ENCODE peak calls at places on chromosome 3, in nine cellular contexts. U is H1; Y is stomach; B is foreskin fibroblast; L is A549; H is breast epithelium; J is CD8-positive, alpha-beta T cell; W is AG04450; A is ovary. P is an unnamed sample.

GRCh38 chr3:186417791-186418190 is 55.8 kb upstream of the DGKG start:
- DNase-seq in U (peak; percentile 10), Y (no peak), B (peak; percentile 90), L (peak; percentile 57), H (no peak), J (no peak), W (peak; percentile 29), A (no peak), P (peak; percentile 97)

GRCh38 chr3:108091498-108092259 is 848 bp upstream of the CD47 start:
- DNase-seq in U (peak; percentile 67), Y (peak; percentile 43), B (no peak), L (no peak), H (no peak), J (no peak), W (no peak), A (no peak), P (no peak)

GRCh38 chr3:147191795-147192385 is 214.5 kb downstream of the ZIC4 start:
- DNase-seq in U (peak; percentile 67), Y (no peak), B (peak; percentile 79), L (peak; percentile 73), H (no peak), J (no peak), W (peak; percentile 61), A (no peak), P (peak; percentile 80)

GRCh38 chr3:53254810-53255359 is 937 bp downstream of the TKT start:
- DNase-seq in U (peak; percentile 72), Y (peak; percentile 81), B (peak; percentile 86), L (no peak), H (peak; percentile 65), J (peak; percentile 28), W (no peak), A (peak; percentile 70), P (peak; percentile 51)

GRCh38 chr3:112365636-112366035 is 32.7 kb downstream of the CD200 start:
- DNase-seq in U (no peak), Y (no peak), B (no peak), L (no peak), H (no peak), J (no peak), W (no peak), A (no peak), P (no peak)

GRCh38 chr3:42473083-42473932 is 29.1 kb upstream of the VIPR1 start:
- DNase-seq in U (no peak), Y (peak; percentile 74), B (peak; percentile 65), L (no peak), H (no peak), J (no peak), W (no peak), A (no peak), P (peak; percentile 22)

GRCh38 chr3:99647081-99647480 is 8.7 kb downstream of the COL8A1 start:
- DNase-seq in U (no peak), Y (no peak), B (no peak), L (no peak), H (no peak), J (no peak), W (no peak), A (no peak), P (peak; percentile 71)

GRCh38 chr3:60000311-60001105 is 950.7 kb upstream of the CFAP20DC start:
- DNase-seq in U (no peak), Y (no peak), B (no peak), L (no peak), H (no peak), J (no peak), W (no peak), A (no peak), P (no peak)

GRCh38 chr3:130925628-130926027 is 31.7 kb downstream of the ATP2C1 start:
- DNase-seq in U (no peak), Y (no peak), B (peak; percentile 47), L (peak; percentile 28), H (no peak), J (no peak), W (no peak), A (no peak), P (peak; percentile 50)

GRCh38 chr3:30819067-30819798 is 75.2 kb downstream of the GADL1 start:
- DNase-seq in U (no peak), Y (no peak), B (no peak), L (no peak), H (no peak), J (no peak), W (no peak), A (no peak), P (no peak)

GRCh38 chr3:51721062-51721745 is 14.3 kb downstream of the GRM2 start:
- DNase-seq in U (no peak), Y (no peak), B (no peak), L (no peak), H (no peak), J (no peak), W (no peak), A (no peak), P (no peak)

GRCh38 chr3:179421500-179421899 is 29.8 kb downstream of the GNB4 start:
- DNase-seq in U (no peak), Y (no peak), B (peak; percentile 68), L (peak; percentile 11), H (no peak), J (no peak), W (peak; percentile 3), A (no peak), P (peak; percentile 50)

GRCh38 chr3:188272481-188273372 is 118.8 kb downstream of the LPP start:
- DNase-seq in U (no peak), Y (no peak), B (peak; percentile 92), L (peak; percentile 63), H (no peak), J (no peak), W (peak; percentile 70), A (no peak), P (peak; percentile 96)

GRCh38 chr3:126947429-126947828 is 35.5 kb upstream of the PLXNA1 start:
- DNase-seq in U (no peak), Y (no peak), B (no peak), L (no peak), H (no peak), J (no peak), W (no peak), A (no peak), P (no peak)

GRCh38 chr3:129106320-129106719 is 15.3 kb downstream of the RAB43 start:
- DNase-seq in U (no peak), Y (no peak), B (no peak), L (no peak), H (no peak), J (no peak), W (no peak), A (no peak), P (no peak)

GRCh38 chr3:114115151-114115550 is 58.6 kb downstream of the QTRT2 start:
- DNase-seq in U (no peak), Y (no peak), B (no peak), L (no peak), H (no peak), J (no peak), W (no peak), A (no peak), P (no peak)

GRCh38 chr3:159805411-159805772 is 183.2 kb upstream of the IL12A start:
- DNase-seq in U (no peak), Y (no peak), B (no peak), L (no peak), H (no peak), J (no peak), W (no peak), A (no peak), P (no peak)
- TF ChIP-seq CTCF in U (no peak), Y (no peak), B (no peak), L (no peak), H (no peak), J (no peak), W (no peak), A (no peak), P (no peak)

GRCh38 chr3:8657804-8658311 is 13.3 kb upstream of the SSUH2 start:
- DNase-seq in U (no peak), Y (no peak), B (no peak), L (no peak), H (no peak), J (no peak), W (no peak), A (no peak), P (no peak)
- H3K4me3 ChIP-seq in U (no peak overlapping the region), Y (no peak overlapping the region), B (no peak overlapping the region), L (no peak overlapping the region), H (no peak overlapping the region), J (no peak overlapping the region), W (no peak overlapping the region), A (no peak overlapping the region), P (no peak overlapping the region)

GRCh38 chr3:47867451-47868017 is 64.6 kb downstream of the DHX30 start:
- DNase-seq in U (no peak), Y (peak; percentile 8), B (no peak), L (no peak), H (no peak), J (no peak), W (no peak), A (no peak), P (no peak)

GRCh38 chr3:47863391-47864128 is 60.6 kb downstream of the DHX30 start:
- DNase-seq in U (no peak), Y (no peak), B (no peak), L (no peak), H (no peak), J (no peak), W (no peak), A (no peak), P (no peak)

GRCh38 chr3:47870156-47870555 is 67.2 kb downstream of the DHX30 start:
- DNase-seq in U (no peak), Y (no peak), B (peak; percentile 42), L (no peak), H (no peak), J (no peak), W (no peak), A (no peak), P (no peak)

GRCh38 chr3:47868306-47868705 is 65.4 kb downstream of the DHX30 start:
- DNase-seq in U (no peak), Y (peak; percentile 1), B (no peak), L (no peak), H (no peak), J (no peak), W (no peak), A (no peak), P (no peak)

DNA sequence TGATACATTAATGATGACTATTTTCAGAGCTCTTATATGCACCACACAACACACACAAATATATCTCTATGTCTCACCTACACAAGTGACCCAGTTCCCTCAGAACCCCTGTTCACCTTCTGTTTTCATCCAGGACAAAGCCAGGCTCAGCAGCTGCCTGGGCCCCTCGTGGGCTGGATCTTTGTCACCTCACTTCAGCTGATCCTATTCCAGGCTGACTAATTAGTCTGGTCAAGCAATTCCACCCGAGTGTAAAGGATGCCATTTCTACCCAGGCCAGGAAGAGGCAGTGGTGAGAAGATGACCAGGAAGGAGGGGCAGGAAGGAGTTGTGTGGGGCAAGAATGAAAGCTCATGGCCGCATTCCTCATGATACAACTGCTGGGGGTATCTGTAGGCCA is 62.3 kb downstream of the DHX30 start:
- DNase-seq in U (no peak), Y (peak; percentile 9), B (peak; percentile 38), L (no peak), H (no peak), J (no peak), W (no peak), A (no peak), P (no peak)
- TF ChIP-seq CTCF in U (peak; percentile 28), Y (no peak), B (no peak), L (no peak), H (no peak), J (no peak), W (peak; percentile 10), A (no peak), P (no peak)

GRCh38 chr3:72836409-72836808 is 11.8 kb downstream of the SHQ1 start:
- DNase-seq in U (no peak), Y (no peak), B (no peak), L (no peak), H (no peak), J (no peak), W (no peak), A (no peak), P (no peak)

GRCh38 chr3:72839057-72839456 is 9.2 kb downstream of the SHQ1 start:
- DNase-seq in U (no peak), Y (no peak), B (no peak), L (no peak), H (no peak), J (no peak), W (no peak), A (no peak), P (no peak)

GRCh38 chr3:72836923-72837322 is 11.3 kb downstream of the SHQ1 start:
- DNase-seq in U (no peak), Y (peak; percentile 90), B (no peak), L (no peak), H (peak; percentile 58), J (no peak), W (no peak), A (peak; percentile 25), P (no peak)
- H3K4me3 ChIP-seq in U (no peak overlapping the region), Y (no peak overlapping the region), B (no peak overlapping the region), L (no peak overlapping the region), H (no peak overlapping the region), J (no peak overlapping the region), W (no peak overlapping the region), A (no peak overlapping the region), P (no peak overlapping the region)

P was measured in fibroblast of mammary gland.